ENCODE peak calls at places on chromosomes 2 and 18, in eight cellular contexts. B is CD8-positive, alpha-beta T cell; R is Panc1; N is hepatocyte; J is IMR-90; I is fibroblast of lung; K is uterus; U is dorsolateral prefrontal cortex. P is an unnamed sample. For H3K27me3, the result is how much of the 10 kb centered on the place peaks cover.

GRCh38 chr2:158144914-158145625 is 43.4 kb downstream of the UPP2 start:
- DNase-seq in I (no peak), J (no peak), R (no peak), B (no peak), N (no peak), U (no peak), K (no peak), P (no peak)

GRCh38 chr2:184597571-184597980 is 753 bp upstream of the ZNF804A start:
- DNase-seq in I (peak), J (peak), U (peak), R (no peak), K (no peak), N (peak), B (no peak), P (no peak)

GRCh38 chr2:99340669-99341236 is 3.6 kb downstream of the EIF5B start:
- DNase-seq in J (no peak), K (no peak), I (no peak), B (no peak), R (no peak), U (no peak), N (peak), P (no peak)

GRCh38 chr2:127486247-127486912 is 39.9 kb downstream of the IWS1 start:
- DNase-seq in R (no peak), J (peak), B (no peak), I (no peak), K (no peak), U (no peak), N (no peak), P (no peak)

GRCh38 chr2:227147023-227147422 is 17.0 kb downstream of the COL4A4 start:
- DNase-seq in I (peak), U (no peak), N (no peak), R (no peak), J (no peak), K (no peak), B (no peak), P (no peak)

GRCh38 chr2:174984561-174984960 is 20.6 kb downstream of the CHN1 start:
- DNase-seq in N (no peak), R (no peak), J (no peak), K (no peak), U (no peak), B (no peak), I (no peak), P (no peak)

GRCh38 chr2:115848192-115848591 is 1405.8 kb downstream of the DPP10 start:
- DNase-seq in U (no peak), B (no peak), J (no peak), N (no peak), K (no peak), I (no peak), R (no peak), P (no peak)

GRCh38 chr18:31516432-31516831 is 18.5 kb downstream of the DSG2 start:
- DNase-seq in K (no peak), U (peak), B (no peak), N (no peak), R (no peak), J (no peak), I (no peak), P (no peak)

GRCh38 chr2:20050104-20050711 is 1.2 kb downstream of the LAPTM4A start:
- DNase-seq in I (peak), J (peak), K (no peak), N (peak), B (peak), U (no peak), R (no peak), P (peak)

GRCh38 chr2:172307800-172308199 is 119.6 kb upstream of the ITGA6 start:
- DNase-seq in J (no peak), B (no peak), U (no peak), N (no peak), I (peak), R (no peak), K (peak), P (no peak)

GRCh38 chr2:69168144-69168813 is 155.3 kb downstream of the ANTXR1 start:
- DNase-seq in I (no peak), J (peak), B (no peak), R (no peak), U (no peak), N (no peak), K (no peak), P (no peak)

GRCh38 chr2:202215179-202215578 is 23.2 kb downstream of the SUMO1 start:
- DNase-seq in J (peak), K (no peak), I (peak), B (no peak), U (no peak), N (no peak), R (no peak), P (no peak)

GRCh38 chr2:14941151-14941631 is 308.7 kb downstream of the LRATD1 start:
- DNase-seq in R (no peak), N (peak), U (peak), I (peak), K (no peak), B (no peak), J (peak), P (no peak)

GRCh38 chr18:75267643-75268184 is 57.1 kb downstream of the TSHZ1 start:
- DNase-seq in N (no peak), U (no peak), J (no peak), B (no peak), K (no peak), I (no peak), R (no peak), P (no peak)

GRCh38 chr18:58865714-58866113 is 1.0 kb downstream of the ZNF532 start:
- DNase-seq in J (no peak), R (no peak), U (no peak), B (no peak), I (no peak), K (no peak), N (no peak), P (no peak)

GRCh38 chr18:23281626-23282436 is 146.5 kb downstream of the CABLES1 start:
- DNase-seq in K (no peak), J (no peak), U (no peak), I (no peak), N (peak), B (no peak), R (no peak), P (no peak)

GRCh38 chr2:237715459-237715947 is 83.1 kb upstream of the RBM44 start:
- DNase-seq in N (peak), B (no peak), R (no peak), U (no peak), I (no peak), J (no peak), K (no peak), P (no peak)

GRCh38 chr18:21265971-21266673 is 24.1 kb downstream of the GREB1L start:
- DNase-seq in K (no peak), N (no peak), R (no peak), U (no peak), B (no peak), J (no peak), I (no peak), P (no peak)

GRCh38 chr18:64254399-64255093 is 105.7 kb upstream of the LINC00305 start:
- DNase-seq in R (no peak), N (no peak), J (no peak), I (no peak), B (no peak), U (no peak), K (no peak), P (no peak)

GRCh38 chr2:131011481-131011880 is 81.8 kb downstream of the FAM168B start:
- DNase-seq in I (no peak), U (no peak), J (no peak), N (no peak), K (no peak), B (no peak), R (no peak), P (no peak)

GRCh38 chr2:106642679-106643078 is 155.5 kb downstream of the CD8B2 start:
- DNase-seq in K (no peak), N (no peak), R (no peak), I (no peak), J (no peak), U (no peak), B (no peak), P (no peak)

GRCh38 chr2:106638609-106639008 is 151.4 kb downstream of the CD8B2 start:
- DNase-seq in U (no peak), I (no peak), N (no peak), K (no peak), B (no peak), R (no peak), J (no peak), P (no peak)

DNA sequence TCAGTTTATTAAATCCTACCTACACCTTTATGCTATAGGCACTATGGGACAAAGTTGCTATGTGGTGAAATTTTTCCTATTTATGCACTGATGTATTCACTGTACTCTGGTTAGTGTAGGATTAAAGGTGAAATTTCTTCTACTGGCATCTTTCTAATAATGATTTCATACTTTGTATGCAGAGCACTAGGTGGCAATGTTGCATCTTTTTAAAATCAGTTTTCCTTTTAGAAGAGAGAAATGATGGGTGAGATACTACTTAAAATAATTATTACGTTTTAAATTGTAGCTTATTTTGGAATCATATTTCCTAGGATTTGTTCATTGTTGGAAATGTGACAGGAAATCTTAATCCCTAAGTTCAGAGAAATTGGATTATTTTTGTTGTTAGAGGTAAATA is 150.9 kb downstream of the CD8B2 start:
- DNase-seq in U (no peak), K (no peak), B (no peak), N (peak), J (peak), R (no peak), I (peak), P (no peak)
- TF ChIP-seq CTCF in U (peak), K (peak), B (no peak), N (peak), J (peak), R (peak), I (peak), P (no peak)

GRCh38 chr2:207515671-207516070 is 14.1 kb upstream of the CREB1 start:
- DNase-seq in B (no peak), R (no peak), K (no peak), N (no peak), I (no peak), U (no peak), J (no peak), P (no peak)

GRCh38 chr2:207513577-207514257 is 16.0 kb upstream of the CREB1 start:
- DNase-seq in J (peak), R (peak), N (no peak), K (no peak), B (no peak), I (peak), U (no peak), P (no peak)

GRCh38 chr2:207512356-207512755 is 17.4 kb upstream of the CREB1 start:
- DNase-seq in B (no peak), U (no peak), J (no peak), R (no peak), I (no peak), K (no peak), N (no peak), P (no peak)

GRCh38 chr2:207514451-207514850 is 15.3 kb upstream of the CREB1 start:
- DNase-seq in B (no peak), U (no peak), K (no peak), N (no peak), R (no peak), I (no peak), J (no peak), P (no peak)

GRCh38 chr2:207516206-207516605 is 13.6 kb upstream of the CREB1 start:
- DNase-seq in K (no peak), J (no peak), U (no peak), B (no peak), R (no peak), N (no peak), I (peak), P (no peak)
- H3K27ac ChIP-seq in K (no peak), J (no peak), U (no peak), B (no peak), R (no peak), N (no peak), I (no peak), P (no peak)

DNA sequence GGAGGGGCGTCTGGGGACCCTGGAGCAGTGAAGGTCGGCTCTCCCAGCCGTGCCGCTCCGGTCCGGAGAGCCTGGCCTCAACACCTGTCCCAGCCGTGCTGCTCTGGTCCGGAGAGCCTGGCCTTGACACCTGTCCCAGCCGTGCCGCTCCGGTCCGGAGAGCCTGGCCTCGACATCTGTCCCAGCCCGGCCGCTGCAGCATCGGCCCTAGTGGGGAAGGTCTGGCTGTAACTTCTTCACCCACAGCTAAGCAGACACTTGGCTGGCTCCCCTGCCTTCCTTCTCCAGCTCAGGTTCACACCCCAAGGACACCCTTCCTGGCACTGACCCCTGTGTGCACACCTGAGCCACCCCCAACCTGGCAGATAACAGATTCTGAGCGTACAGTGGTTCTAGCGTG is 4.6 kb downstream of the KCNG2 start:
- DNase-seq in I (no peak), U (no peak), K (no peak), B (no peak), N (no peak), J (no peak), R (no peak), P (no peak)
- H3K27me3 ChIP-seq in I (under half), U (under half), K (under half), B (under half), N (under half), J (under half), R (under half), P (under half)

GRCh38 chr18:55634545-55634944 is 46.6 kb upstream of the TCF4 start:
- DNase-seq in B (no peak), U (no peak), N (no peak), I (peak), R (no peak), K (no peak), J (peak), P (no peak)
- TF ChIP-seq CTCF in B (no peak), U (no peak), N (no peak), I (no peak), R (no peak), K (no peak), J (no peak), P (no peak)

DNA sequence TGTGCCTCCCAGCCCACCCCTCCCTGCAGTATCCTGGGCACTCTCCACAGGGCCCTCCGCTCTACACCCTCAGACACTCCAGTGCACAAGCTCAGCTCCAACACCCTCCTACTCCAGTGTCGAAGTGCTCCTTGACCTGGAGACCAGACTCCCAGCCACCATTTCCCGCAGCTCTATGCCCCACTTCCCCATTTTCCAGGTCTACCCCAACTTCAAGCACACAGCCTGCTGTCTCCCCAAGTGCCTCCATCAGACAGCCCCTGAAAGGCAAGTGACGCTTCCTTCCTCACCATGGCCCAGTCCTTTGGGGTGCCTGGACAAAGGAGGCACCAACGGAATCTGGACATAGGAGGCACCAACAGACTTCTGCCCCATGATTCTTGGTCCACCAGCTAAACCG is 7.2 kb downstream of the PASK start:
- DNase-seq in B (no peak), U (no peak), K (no peak), I (no peak), N (no peak), J (no peak), R (no peak), P (no peak)
- H3K27ac ChIP-seq in B (no peak), U (no peak), K (no peak), I (no peak), N (no peak), J (no peak), R (no peak), P (no peak)

DNA sequence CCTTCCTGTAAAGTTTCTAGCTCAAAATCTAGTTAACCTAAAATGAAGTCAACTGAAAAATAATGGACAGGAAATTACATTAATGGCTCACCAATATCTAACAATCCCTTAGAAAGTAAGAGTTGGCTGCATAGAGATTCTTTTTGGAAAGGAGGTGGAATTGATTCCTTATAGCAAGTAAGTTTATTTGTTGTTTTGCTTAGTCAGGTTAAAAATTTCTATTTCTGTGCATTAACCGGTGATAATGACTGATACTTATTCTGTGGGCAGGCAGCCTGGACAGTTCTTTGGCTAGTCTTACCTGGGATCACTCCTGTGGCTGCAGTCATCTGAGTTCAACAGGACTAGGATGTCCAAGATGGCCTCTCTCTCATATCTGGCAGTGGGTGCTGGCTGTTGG is 6.9 kb upstream of the BCL2L11 start:
- DNase-seq in R (no peak), J (no peak), U (no peak), N (no peak), K (no peak), I (no peak), B (no peak), P (no peak)
- H3K27me3 ChIP-seq in R (under half), J (under half), U (under half), N (under half), K (under half), I (under half), B (under half), P (under half)

GRCh38 chr18:35141077-35141476 is 99.8 kb upstream of the ZNF397 start:
- DNase-seq in R (no peak), U (no peak), J (no peak), N (no peak), I (no peak), K (no peak), B (no peak), P (no peak)

GRCh38 chr18:35142270-35142605 is 98.6 kb upstream of the ZNF397 start:
- DNase-seq in K (no peak), U (no peak), B (no peak), N (no peak), I (no peak), R (no peak), J (no peak), P (no peak)

GRCh38 chr18:35144628-35145027 is 96.2 kb upstream of the ZNF397 start:
- DNase-seq in U (no peak), K (peak), J (no peak), I (no peak), R (no peak), N (no peak), B (no peak), P (no peak)

GRCh38 chr18:35141567-35142269 is 99.1 kb upstream of the ZNF397 start:
- DNase-seq in U (no peak), J (no peak), R (no peak), N (no peak), B (no peak), K (no peak), I (no peak), P (no peak)

DNA sequence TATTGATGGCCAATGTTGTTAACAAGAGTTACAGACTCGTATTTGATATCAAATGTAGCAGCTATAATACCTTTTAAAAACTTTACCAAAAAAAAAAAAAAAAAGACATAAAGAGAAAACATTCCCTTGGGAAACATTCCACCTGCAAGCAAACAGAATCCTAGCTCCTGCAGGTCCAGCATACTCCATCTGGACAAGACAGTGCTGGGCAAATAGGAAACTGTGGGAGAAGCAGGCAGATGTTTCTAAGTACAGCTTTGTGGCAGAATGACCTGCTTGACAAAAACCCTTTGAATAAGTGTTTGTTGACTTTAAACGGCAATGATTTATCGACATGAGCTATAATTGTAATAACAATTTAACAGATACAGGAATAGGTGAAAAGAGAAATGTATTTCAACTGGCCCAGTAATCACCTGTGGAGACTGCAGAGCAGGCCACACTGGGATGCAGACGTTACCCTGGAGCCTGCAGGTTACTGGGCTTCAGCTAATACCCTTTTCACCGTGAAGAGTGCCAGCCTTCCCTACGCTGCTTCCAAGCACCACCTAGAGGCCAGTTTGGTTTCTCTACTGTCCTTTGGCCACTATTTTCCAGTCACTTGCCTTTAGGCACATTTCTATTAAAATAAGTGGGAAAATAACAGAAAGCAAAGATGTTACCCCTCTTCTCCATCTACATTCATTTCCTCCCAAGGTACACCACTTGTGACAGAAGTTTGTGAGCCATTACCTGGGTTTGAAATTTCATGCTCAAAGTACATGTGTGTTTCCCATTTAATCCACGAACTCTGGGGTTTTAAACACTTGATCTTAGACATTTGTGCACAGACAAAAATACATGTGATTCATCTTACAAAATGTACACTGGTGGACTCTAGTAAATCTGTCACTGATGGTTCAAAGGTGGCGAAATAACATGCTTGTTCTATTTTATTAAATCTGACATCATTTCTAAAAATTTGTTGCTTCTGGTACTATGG is 96.9 kb upstream of the ZNF397 start:
- DNase-seq in I (peak), N (peak), R (peak), J (peak), U (peak), K (peak), B (peak), P (peak)
- TF ChIP-seq CTCF in I (peak), N (peak), R (peak), J (peak), U (peak), K (peak), B (no peak), P (peak)

GRCh38 chr18:12840382-12840781 is 43.7 kb downstream of the PTPN2 start:
- DNase-seq in B (no peak), K (no peak), N (no peak), U (no peak), J (no peak), R (no peak), I (no peak), P (no peak)

GRCh38 chr18:12838178-12838634 is 45.8 kb downstream of the PTPN2 start:
- DNase-seq in U (no peak), K (peak), I (peak), R (no peak), N (peak), B (no peak), J (peak), P (no peak)

GRCh38 chr18:12837747-12838146 is 46.3 kb downstream of the PTPN2 start:
- DNase-seq in I (peak), U (no peak), J (peak), B (no peak), K (no peak), R (no peak), N (no peak), P (no peak)

GRCh38 chr18:12839526-12840196 is 44.4 kb downstream of the PTPN2 start:
- DNase-seq in U (no peak), R (no peak), J (no peak), I (no peak), N (no peak), K (no peak), B (no peak), P (no peak)

GRCh38 chr18:12839057-12839525 is 44.9 kb downstream of the PTPN2 start:
- DNase-seq in U (no peak), N (no peak), J (no peak), K (no peak), B (no peak), I (no peak), R (no peak), P (no peak)
- H3K27ac ChIP-seq in U (peak), N (peak), J (peak), K (peak), B (peak), I (peak), R (peak), P (peak)